ENCODE peak calls at places on chromosomes 3 and 15, in nine cellular contexts. One of them, this sample, is unnamed.

GRCh38 chr15:64640146-64640868 is 135.1 kb downstream of the RBPMS2 start:
- DNase-seq in H9: no peak
- DNase-seq in kidney epithelial cell: no peak
- DNase-seq in NCI-H345: no peak
- DNase-seq in posterior cingulate gyrus: no peak
- DNase-seq in mucosa of gallbladder: no peak
- DNase-seq in stimulated activated CD8-positive, alpha-beta memory T cell treated with anti-CD3 and anti-CD28 coated beads, Interleukin-7, amount 100 ng/mL, for 4 hours: no peak
- DNase-seq in head of caudate nucleus: no peak
- DNase-seq in GM12865: peak; percentile 23
- DNase-seq in this sample: no peak

GRCh38 chr3:167694121-167694520 is 40.4 kb upstream of the WDR49 start:
- DNase-seq in H9: no peak
- DNase-seq in kidney epithelial cell: no peak
- DNase-seq in NCI-H345: no peak
- DNase-seq in posterior cingulate gyrus: no peak
- DNase-seq in mucosa of gallbladder: no peak
- DNase-seq in stimulated activated CD8-positive, alpha-beta memory T cell treated with anti-CD3 and anti-CD28 coated beads, Interleukin-7, amount 100 ng/mL, for 4 hours: no peak
- DNase-seq in head of caudate nucleus: no peak
- DNase-seq in GM12865: no peak
- DNase-seq in this sample: no peak

GRCh38 chr3:161989012-161989411 is 492.4 kb downstream of the OTOL1 start:
- DNase-seq in H9: no peak
- DNase-seq in kidney epithelial cell: no peak
- DNase-seq in NCI-H345: no peak
- DNase-seq in posterior cingulate gyrus: no peak
- DNase-seq in mucosa of gallbladder: no peak
- DNase-seq in stimulated activated CD8-positive, alpha-beta memory T cell treated with anti-CD3 and anti-CD28 coated beads, Interleukin-7, amount 100 ng/mL, for 4 hours: no peak
- DNase-seq in head of caudate nucleus: no peak
- DNase-seq in GM12865: no peak
- DNase-seq in this sample: no peak

GRCh38 chr15:65902373-65902772 is 33.1 kb downstream of the RAB11A start:
- DNase-seq in H9: peak; percentile 81
- DNase-seq in kidney epithelial cell: peak; percentile 73
- DNase-seq in NCI-H345: peak; percentile 42
- DNase-seq in posterior cingulate gyrus: no peak
- DNase-seq in mucosa of gallbladder: peak; percentile 80
- DNase-seq in stimulated activated CD8-positive, alpha-beta memory T cell treated with anti-CD3 and anti-CD28 coated beads, Interleukin-7, amount 100 ng/mL, for 4 hours: no peak
- DNase-seq in head of caudate nucleus: peak; percentile 8
- DNase-seq in GM12865: peak; percentile 64
- DNase-seq in this sample: no peak

GRCh38 chr3:188720636-188721035 is 451.1 kb upstream of the TPRG1 start:
- DNase-seq in H9: no peak
- DNase-seq in kidney epithelial cell: no peak
- DNase-seq in NCI-H345: no peak
- DNase-seq in posterior cingulate gyrus: no peak
- DNase-seq in mucosa of gallbladder: peak; percentile 21
- DNase-seq in stimulated activated CD8-positive, alpha-beta memory T cell treated with anti-CD3 and anti-CD28 coated beads, Interleukin-7, amount 100 ng/mL, for 4 hours: no peak
- DNase-seq in head of caudate nucleus: no peak
- DNase-seq in GM12865: no peak
- DNase-seq in this sample: no peak

GRCh38 chr15:92801774-92802464 is 98.2 kb upstream of the CHD2 start:
- DNase-seq in H9: no peak
- DNase-seq in kidney epithelial cell: no peak
- DNase-seq in NCI-H345: no peak
- DNase-seq in posterior cingulate gyrus: no peak
- DNase-seq in mucosa of gallbladder: peak; percentile 49
- DNase-seq in stimulated activated CD8-positive, alpha-beta memory T cell treated with anti-CD3 and anti-CD28 coated beads, Interleukin-7, amount 100 ng/mL, for 4 hours: no peak
- DNase-seq in head of caudate nucleus: peak; percentile 19
- DNase-seq in GM12865: no peak
- DNase-seq in this sample: peak; percentile 96

GRCh38 chr15:66132251-66132816 is 121.2 kb downstream of the MEGF11 start:
- DNase-seq in H9: no peak
- DNase-seq in kidney epithelial cell: no peak
- DNase-seq in NCI-H345: peak; percentile 3
- DNase-seq in posterior cingulate gyrus: no peak
- DNase-seq in mucosa of gallbladder: no peak
- DNase-seq in stimulated activated CD8-positive, alpha-beta memory T cell treated with anti-CD3 and anti-CD28 coated beads, Interleukin-7, amount 100 ng/mL, for 4 hours: no peak
- DNase-seq in head of caudate nucleus: peak; percentile 32
- DNase-seq in GM12865: no peak
- DNase-seq in this sample: no peak

GRCh38 chr15:52050416-52050815 is 31.4 kb downstream of the MAPK6 start:
- DNase-seq in H9: no peak
- DNase-seq in kidney epithelial cell: no peak
- DNase-seq in NCI-H345: no peak
- DNase-seq in posterior cingulate gyrus: no peak
- DNase-seq in mucosa of gallbladder: no peak
- DNase-seq in stimulated activated CD8-positive, alpha-beta memory T cell treated with anti-CD3 and anti-CD28 coated beads, Interleukin-7, amount 100 ng/mL, for 4 hours: no peak
- DNase-seq in head of caudate nucleus: no peak
- DNase-seq in GM12865: no peak
- DNase-seq in this sample: peak; percentile 76

GRCh38 chr3:24687646-24688045 is 193.0 kb upstream of the THRB start:
- DNase-seq in H9: no peak
- DNase-seq in kidney epithelial cell: no peak
- DNase-seq in NCI-H345: no peak
- DNase-seq in posterior cingulate gyrus: no peak
- DNase-seq in mucosa of gallbladder: no peak
- DNase-seq in stimulated activated CD8-positive, alpha-beta memory T cell treated with anti-CD3 and anti-CD28 coated beads, Interleukin-7, amount 100 ng/mL, for 4 hours: no peak
- DNase-seq in head of caudate nucleus: no peak
- DNase-seq in GM12865: no peak
- DNase-seq in this sample: no peak

GRCh38 chr15:91022075-91022831 is at the start of gene VPS33B:
- DNase-seq in H9: peak; percentile 92
- DNase-seq in kidney epithelial cell: peak; percentile 50
- DNase-seq in NCI-H345: peak; percentile 87
- DNase-seq in posterior cingulate gyrus: peak; percentile 82
- DNase-seq in mucosa of gallbladder: peak; percentile 90
- DNase-seq in stimulated activated CD8-positive, alpha-beta memory T cell treated with anti-CD3 and anti-CD28 coated beads, Interleukin-7, amount 100 ng/mL, for 4 hours: peak; percentile 70
- DNase-seq in head of caudate nucleus: peak; percentile 89
- DNase-seq in GM12865: peak; percentile 92
- DNase-seq in this sample: peak; percentile 85

GRCh38 chr15:58115692-58116091 is 22.5 kb upstream of the AQP9 start:
- DNase-seq in H9: no peak
- DNase-seq in kidney epithelial cell: no peak
- DNase-seq in NCI-H345: no peak
- DNase-seq in posterior cingulate gyrus: no peak
- DNase-seq in mucosa of gallbladder: no peak
- DNase-seq in stimulated activated CD8-positive, alpha-beta memory T cell treated with anti-CD3 and anti-CD28 coated beads, Interleukin-7, amount 100 ng/mL, for 4 hours: no peak
- DNase-seq in head of caudate nucleus: no peak
- DNase-seq in GM12865: no peak
- DNase-seq in this sample: no peak

GRCh38 chr15:90873998-90874605 is 5.7 kb downstream of the FURIN start:
- DNase-seq in H9: peak; percentile 62
- DNase-seq in kidney epithelial cell: no peak
- DNase-seq in NCI-H345: no peak
- DNase-seq in posterior cingulate gyrus: no peak
- DNase-seq in mucosa of gallbladder: peak; percentile 57
- DNase-seq in stimulated activated CD8-positive, alpha-beta memory T cell treated with anti-CD3 and anti-CD28 coated beads, Interleukin-7, amount 100 ng/mL, for 4 hours: no peak
- DNase-seq in head of caudate nucleus: no peak
- DNase-seq in GM12865: no peak
- DNase-seq in this sample: no peak

GRCh38 chr3:39506863-39507262 is 39.4 kb downstream of the MOBP start:
- DNase-seq in H9: no peak
- DNase-seq in kidney epithelial cell: no peak
- DNase-seq in NCI-H345: no peak
- DNase-seq in posterior cingulate gyrus: no peak
- DNase-seq in mucosa of gallbladder: no peak
- DNase-seq in stimulated activated CD8-positive, alpha-beta memory T cell treated with anti-CD3 and anti-CD28 coated beads, Interleukin-7, amount 100 ng/mL, for 4 hours: no peak
- DNase-seq in head of caudate nucleus: no peak
- DNase-seq in GM12865: no peak
- DNase-seq in this sample: no peak

GRCh38 chr3:182400838-182401237 is 392.5 kb upstream of the ATP11B start:
- DNase-seq in H9: no peak
- DNase-seq in kidney epithelial cell: no peak
- DNase-seq in NCI-H345: no peak
- DNase-seq in posterior cingulate gyrus: no peak
- DNase-seq in mucosa of gallbladder: no peak
- DNase-seq in stimulated activated CD8-positive, alpha-beta memory T cell treated with anti-CD3 and anti-CD28 coated beads, Interleukin-7, amount 100 ng/mL, for 4 hours: no peak
- DNase-seq in head of caudate nucleus: no peak
- DNase-seq in GM12865: no peak
- DNase-seq in this sample: no peak